ENCODE peak calls at places on chromosomes 5 and 9, in five cellular contexts. Z, G, B, Q and R are unnamed samples.

GRCh38 chr9:78900500-78900899 is 603.6 kb downstream of the PSAT1 start:
- DNase-seq in Z (peak; percentile 37), G (no peak), B (peak; percentile 37), Q (no peak), R (no peak)

GRCh38 chr9:5455181-5455580 is 4.8 kb downstream of the CD274 start:
- DNase-seq in Z (peak; percentile 66), G (no peak), B (peak; percentile 83), Q (no peak), R (no peak)

GRCh38 chr9:133099726-133100517 is 21.1 kb downstream of the RALGDS start:
- DNase-seq in Z (no peak), G (no peak), B (no peak), Q (no peak), R (no peak)

GRCh38 chr5:150180241-150181027 is 9.4 kb upstream of the SLC6A7 start:
- DNase-seq in Z (peak; percentile 61), G (peak; percentile 77), B (peak; percentile 12), Q (no peak), R (no peak)

GRCh38 chr9:84285381-84285780 is 55.2 kb downstream of the SLC28A3 start:
- DNase-seq in Z (no peak), G (no peak), B (no peak), Q (no peak), R (no peak)

GRCh38 chr5:77194762-77195161 is 15.7 kb upstream of the PDE8B start:
- DNase-seq in Z (no peak), G (no peak), B (no peak), Q (no peak), R (no peak)

GRCh38 chr9:133639613-133640012 is 3.5 kb downstream of the DBH start:
- DNase-seq in Z (no peak), G (no peak), B (no peak), Q (no peak), R (no peak)

GRCh38 chr5:157549283-157549629 is 26.3 kb downstream of the ADAM19 start:
- DNase-seq in Z (no peak), G (no peak), B (peak; percentile 45), Q (no peak), R (no peak)

GRCh38 chr9:26551451-26551850 is 341.2 kb downstream of the CAAP1 start:
- DNase-seq in Z (no peak), G (no peak), B (no peak), Q (no peak), R (no peak)

GRCh38 chr5:173887610-173888472 is at the start of gene CPEB4:
- DNase-seq in Z (peak; percentile 100), G (peak; percentile 98), B (peak; percentile 99), Q (peak; percentile 99), R (peak; percentile 97)

GRCh38 chr5:65961644-65962043 is 35.3 kb downstream of the ERBIN start:
- DNase-seq in Z (peak; percentile 69), G (no peak), B (peak; percentile 79), Q (no peak), R (no peak)

GRCh38 chr5:95727764-95728191 is 3.4 kb upstream of the RHOBTB3 start:
- DNase-seq in Z (no peak), G (no peak), B (no peak), Q (no peak), R (no peak)

GRCh38 chr5:166257656-166258055 is 2033.8 kb upstream of the WWC1 start:
- DNase-seq in Z (no peak), G (no peak), B (no peak), Q (no peak), R (no peak)

GRCh38 chr5:61809651-61810050 is 477.6 kb downstream of the ZSWIM6 start:
- DNase-seq in Z (no peak), G (no peak), B (no peak), Q (no peak), R (no peak)

GRCh38 chr9:85377751-85378289 is 363.9 kb downstream of the AGTPBP1 start:
- DNase-seq in Z (peak; percentile 32), G (no peak), B (no peak), Q (no peak), R (no peak)

GRCh38 chr9:137064027-137064879 is 6.1 kb downstream of the SAPCD2 start:
- DNase-seq in Z (peak; percentile 77), G (peak; percentile 85), B (no peak), Q (peak; percentile 84), R (peak; percentile 86)

GRCh38 chr5:87074934-87075541 is 192.6 kb upstream of the RASA1 start:
- DNase-seq in Z (no peak), G (no peak), B (no peak), Q (no peak), R (no peak)

GRCh38 chr5:113140837-113141661 is 164.5 kb downstream of the DCP2 start:
- DNase-seq in Z (peak; percentile 92), G (no peak), B (peak; percentile 94), Q (no peak), R (no peak)

GRCh38 chr9:72775570-72775969 is 177.3 kb downstream of the ALDH1A1 start:
- DNase-seq in Z (no peak), G (no peak), B (no peak), Q (no peak), R (no peak)

GRCh38 chr5:141732417-141732816 is 50.4 kb upstream of the ARAP3 start:
- DNase-seq in Z (no peak), G (no peak), B (no peak), Q (no peak), R (no peak)

GRCh38 chr5:60102961-60103683 is 209.6 kb upstream of the PDE4D start:
- DNase-seq in Z (peak; percentile 64), G (no peak), B (no peak), Q (no peak), R (no peak)

DNA sequence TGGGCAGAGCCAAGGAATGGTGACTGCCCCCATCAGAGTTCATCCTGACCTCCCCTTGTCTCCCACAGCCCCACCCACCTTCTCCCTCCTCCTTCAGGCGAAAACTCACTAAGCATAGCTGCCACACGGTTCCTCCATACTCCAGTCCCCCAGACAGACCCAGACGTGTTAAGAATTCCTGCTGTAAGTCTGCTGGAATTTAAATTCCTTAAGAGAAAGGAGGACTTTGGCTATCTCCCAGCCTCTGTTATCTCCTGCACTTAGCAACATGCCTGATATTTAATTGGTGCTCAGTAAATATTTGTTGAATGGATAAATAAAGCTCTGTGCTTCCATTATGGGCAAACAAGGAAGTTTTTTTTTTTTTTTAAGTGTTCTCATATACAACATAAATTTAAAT is 213.7 kb downstream of the RFK start:
- DNase-seq in Z (peak; percentile 16), G (no peak), B (peak; percentile 69), Q (no peak), R (no peak)
- TF ChIP-seq CTCF in Z (no peak), G (no peak), B (no peak), Q (no peak), R (no peak)

GRCh38 chr9:99231708-99232107 is 9.6 kb downstream of the SEC61B start:
- DNase-seq in Z (peak; percentile 21), G (no peak), B (peak; percentile 11), Q (no peak), R (peak; percentile 49)
- TF ChIP-seq CTCF in Z (peak; percentile 65), G (peak; percentile 22), B (peak; percentile 44), Q (peak; percentile 76), R (peak; percentile 38)

GRCh38 chr9:116405321-116405720 is 251.7 kb downstream of the PAPPA start:
- DNase-seq in Z (peak; percentile 28), G (no peak), B (no peak), Q (no peak), R (no peak)
- TF ChIP-seq CTCF in Z (no peak), G (no peak), B (no peak), Q (no peak), R (no peak)

DNA sequence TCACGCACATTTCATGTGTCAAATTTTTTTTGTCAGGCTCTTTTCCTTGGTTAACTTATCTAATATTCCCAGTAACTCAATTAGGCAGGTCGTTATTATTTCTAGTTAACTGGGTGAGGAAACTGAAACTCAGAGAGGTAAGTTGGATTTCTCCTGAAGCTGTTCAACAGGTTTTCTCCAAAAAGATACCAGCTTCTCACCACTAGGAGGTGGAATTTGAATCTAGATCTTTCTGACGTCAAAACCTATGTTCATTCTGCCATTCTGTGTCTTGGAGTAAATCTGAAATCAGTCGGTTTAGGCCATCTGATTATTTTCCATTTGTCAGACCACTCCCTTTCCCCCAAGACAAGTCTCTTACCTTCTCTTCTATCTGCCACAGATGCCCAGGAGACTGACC is 572.9 kb downstream of the ACTL7B start:
- DNase-seq in Z (no peak), G (no peak), B (peak; percentile 8), Q (no peak), R (no peak)
- TF ChIP-seq CTCF in Z (peak; percentile 7), G (peak; percentile 38), B (peak; percentile 30), Q (peak; percentile 67), R (peak; percentile 69)

GRCh38 chr9:33290994-33291397 is 680 bp downstream of the NFX1 start:
- DNase-seq in Z (no peak), G (no peak), B (peak; percentile 91), Q (no peak), R (no peak)
- TF ChIP-seq CTCF in Z (no peak), G (peak; percentile 10), B (no peak), Q (no peak), R (no peak)

GRCh38 chr9:15510789-15511575 is at the start of gene PSIP1:
- DNase-seq in Z (peak; percentile 91), G (peak; percentile 89), B (peak; percentile 75), Q (peak; percentile 84), R (peak; percentile 85)
- TF ChIP-seq CTCF in Z (no peak), G (peak; percentile 50), B (no peak), Q (no peak), R (peak; percentile 61)

GRCh38 chr9:2158111-2158610 is 143.0 kb downstream of the SMARCA2 start:
- DNase-seq in Z (peak; percentile 76), G (no peak), B (peak; percentile 67), Q (peak; percentile 47), R (no peak)
- TF ChIP-seq CTCF in Z (no peak), G (no peak), B (peak; percentile 23), Q (peak; percentile 27), R (no peak)

DNA sequence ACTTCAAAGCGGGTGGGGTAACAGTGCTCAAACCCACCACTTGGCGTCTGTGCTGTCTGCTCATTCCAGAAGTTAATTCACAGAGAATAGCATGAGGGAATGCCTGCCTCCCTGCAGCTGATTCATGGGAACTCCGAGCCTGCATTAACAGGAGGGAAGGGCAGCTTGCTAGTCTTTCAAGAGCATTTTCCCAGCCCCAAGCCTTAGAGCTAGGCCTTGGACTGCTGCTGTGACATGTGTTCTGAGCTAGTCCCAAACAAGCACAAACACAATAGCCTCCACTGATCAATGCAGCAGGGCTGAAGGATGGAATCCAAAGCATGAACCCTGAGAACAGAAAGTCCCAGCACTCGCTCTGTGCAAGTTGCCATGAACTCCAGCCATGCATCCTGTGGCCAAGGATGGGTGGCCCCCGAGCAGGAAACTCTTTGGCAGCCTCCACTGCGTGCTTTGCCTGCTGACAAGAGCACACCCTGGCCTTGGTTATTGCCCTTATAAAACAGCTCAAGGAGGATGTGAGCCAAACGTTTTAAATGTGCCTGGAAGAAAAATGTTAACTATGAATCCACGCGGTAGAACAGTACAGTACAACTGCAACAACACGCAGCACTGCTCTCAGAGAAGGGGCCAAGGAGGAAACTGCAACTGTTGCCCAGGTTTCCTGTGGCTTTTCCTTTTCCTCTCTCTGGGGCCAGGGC is 653.1 kb upstream of the KLF4 start:
- DNase-seq in Z (peak; percentile 91), G (peak; percentile 79), B (peak; percentile 50), Q (peak; percentile 43), R (no peak)
- TF ChIP-seq CTCF in Z (no peak), G (peak; percentile 37), B (no peak), Q (peak; percentile 22), R (no peak)